ENCODE peak calls at places on chromosomes 12 and 14, in seven cellular contexts. One of them, this sample, is unnamed.

GRCh38 chr14:69859591-69859990 is 19.6 kb upstream of the SMOC1 start:
- DNase-seq in body of pancreas: no peak
- DNase-seq in astrocyte: no peak
- DNase-seq in endodermal cell: no peak
- DNase-seq in PC-3: no peak
- DNase-seq in right atrium auricular region: no peak
- DNase-seq in cardiac muscle cell: no peak
- DNase-seq in this sample: no peak

GRCh38 chr12:28122756-28123155 is 67.5 kb upstream of the CCDC91 start:
- DNase-seq in body of pancreas: no peak
- DNase-seq in endodermal cell: no peak
- DNase-seq in astrocyte: no peak
- DNase-seq in cardiac muscle cell: no peak
- DNase-seq in right atrium auricular region: no peak
- DNase-seq in PC-3: no peak
- DNase-seq in this sample: no peak

GRCh38 chr14:88551094-88551870 is 3.5 kb downstream of the PTPN21 start:
- DNase-seq in endodermal cell: peak
- DNase-seq in right atrium auricular region: peak
- DNase-seq in astrocyte: peak
- DNase-seq in PC-3: peak
- DNase-seq in body of pancreas: peak
- DNase-seq in cardiac muscle cell: peak
- DNase-seq in this sample: peak

GRCh38 chr12:116194935-116195431 is 82.5 kb downstream of the MED13L start:
- DNase-seq in right atrium auricular region: no peak
- DNase-seq in astrocyte: no peak
- DNase-seq in PC-3: no peak
- DNase-seq in cardiac muscle cell: no peak
- DNase-seq in body of pancreas: no peak
- DNase-seq in endodermal cell: peak
- DNase-seq in this sample: no peak

GRCh38 chr14:39219075-39219499 is 14.6 kb upstream of the MIA2 start:
- DNase-seq in astrocyte: peak
- DNase-seq in body of pancreas: no peak
- DNase-seq in PC-3: peak
- DNase-seq in endodermal cell: no peak
- DNase-seq in cardiac muscle cell: peak
- DNase-seq in right atrium auricular region: no peak
- DNase-seq in this sample: peak

GRCh38 chr12:88420460-88420859 is 159.8 kb downstream of the KITLG start:
- DNase-seq in astrocyte: peak
- DNase-seq in PC-3: peak
- DNase-seq in cardiac muscle cell: peak
- DNase-seq in endodermal cell: no peak
- DNase-seq in right atrium auricular region: no peak
- DNase-seq in body of pancreas: no peak
- DNase-seq in this sample: no peak

GRCh38 chr14:23146423-23146910 is 27.4 kb upstream of the CEBPE start:
- DNase-seq in body of pancreas: no peak
- DNase-seq in PC-3: no peak
- DNase-seq in cardiac muscle cell: no peak
- DNase-seq in astrocyte: no peak
- DNase-seq in endodermal cell: peak
- DNase-seq in right atrium auricular region: no peak
- DNase-seq in this sample: no peak

GRCh38 chr14:38931969-38932652 is 170.9 kb downstream of the SEC23A start:
- DNase-seq in body of pancreas: peak
- DNase-seq in PC-3: peak
- DNase-seq in endodermal cell: peak
- DNase-seq in cardiac muscle cell: no peak
- DNase-seq in right atrium auricular region: no peak
- DNase-seq in astrocyte: no peak
- DNase-seq in this sample: no peak

GRCh38 chr14:34678735-34679134 is 35.7 kb downstream of the CFL2 start:
- DNase-seq in cardiac muscle cell: no peak
- DNase-seq in endodermal cell: no peak
- DNase-seq in right atrium auricular region: no peak
- DNase-seq in body of pancreas: no peak
- DNase-seq in PC-3: no peak
- DNase-seq in astrocyte: no peak
- DNase-seq in this sample: no peak

GRCh38 chr14:37263656-37264236 is 66.0 kb downstream of the MIPOL1 start:
- DNase-seq in cardiac muscle cell: peak
- DNase-seq in endodermal cell: no peak
- DNase-seq in right atrium auricular region: no peak
- DNase-seq in body of pancreas: no peak
- DNase-seq in PC-3: no peak
- DNase-seq in astrocyte: no peak
- DNase-seq in this sample: no peak

GRCh38 chr14:67031920-67032774 is 157.1 kb upstream of the GARIN2 start:
- DNase-seq in PC-3: no peak
- DNase-seq in right atrium auricular region: no peak
- DNase-seq in endodermal cell: no peak
- DNase-seq in cardiac muscle cell: no peak
- DNase-seq in body of pancreas: no peak
- DNase-seq in astrocyte: no peak
- DNase-seq in this sample: no peak

GRCh38 chr14:76133103-76133502 is 18.6 kb upstream of the GPATCH2L start:
- DNase-seq in right atrium auricular region: no peak
- DNase-seq in PC-3: peak
- DNase-seq in body of pancreas: no peak
- DNase-seq in cardiac muscle cell: peak
- DNase-seq in astrocyte: no peak
- DNase-seq in endodermal cell: peak
- DNase-seq in this sample: peak

GRCh38 chr12:57452937-57453509 is 2.1 kb upstream of the INHBE start:
- DNase-seq in astrocyte: peak
- DNase-seq in endodermal cell: peak
- DNase-seq in body of pancreas: peak
- DNase-seq in right atrium auricular region: peak
- DNase-seq in PC-3: peak
- DNase-seq in cardiac muscle cell: peak
- DNase-seq in this sample: peak

GRCh38 chr12:117002040-117002832 is 91.5 kb downstream of the FBXW8 start:
- DNase-seq in astrocyte: peak
- DNase-seq in endodermal cell: no peak
- DNase-seq in cardiac muscle cell: peak
- DNase-seq in right atrium auricular region: no peak
- DNase-seq in PC-3: no peak
- DNase-seq in body of pancreas: no peak
- DNase-seq in this sample: no peak

GRCh38 chr12:39157696-39158342 is 252.4 kb upstream of the CPNE8 start:
- DNase-seq in astrocyte: peak
- DNase-seq in right atrium auricular region: no peak
- DNase-seq in PC-3: no peak
- DNase-seq in body of pancreas: peak
- DNase-seq in endodermal cell: no peak
- DNase-seq in cardiac muscle cell: peak
- DNase-seq in this sample: peak

GRCh38 chr12:31845613-31846321 is 113.4 kb upstream of the RESF1 start:
- DNase-seq in astrocyte: no peak
- DNase-seq in PC-3: no peak
- DNase-seq in right atrium auricular region: no peak
- DNase-seq in endodermal cell: no peak
- DNase-seq in body of pancreas: no peak
- DNase-seq in cardiac muscle cell: peak
- DNase-seq in this sample: no peak

GRCh38 chr14:25049127-25049558 is 804 bp downstream of the STXBP6 start:
- DNase-seq in PC-3: no peak
- DNase-seq in cardiac muscle cell: peak
- DNase-seq in endodermal cell: peak
- DNase-seq in body of pancreas: peak
- DNase-seq in astrocyte: peak
- DNase-seq in right atrium auricular region: no peak
- DNase-seq in this sample: no peak
- H3K27ac ChIP-seq in PC-3: no peak
- H3K27ac ChIP-seq in cardiac muscle cell: no peak
- H3K27ac ChIP-seq in endodermal cell: no peak
- H3K27ac ChIP-seq in body of pancreas: peak
- H3K27ac ChIP-seq in astrocyte: no peak
- H3K27ac ChIP-seq in right atrium auricular region: peak
- H3K27ac ChIP-seq in this sample: no peak

DNA sequence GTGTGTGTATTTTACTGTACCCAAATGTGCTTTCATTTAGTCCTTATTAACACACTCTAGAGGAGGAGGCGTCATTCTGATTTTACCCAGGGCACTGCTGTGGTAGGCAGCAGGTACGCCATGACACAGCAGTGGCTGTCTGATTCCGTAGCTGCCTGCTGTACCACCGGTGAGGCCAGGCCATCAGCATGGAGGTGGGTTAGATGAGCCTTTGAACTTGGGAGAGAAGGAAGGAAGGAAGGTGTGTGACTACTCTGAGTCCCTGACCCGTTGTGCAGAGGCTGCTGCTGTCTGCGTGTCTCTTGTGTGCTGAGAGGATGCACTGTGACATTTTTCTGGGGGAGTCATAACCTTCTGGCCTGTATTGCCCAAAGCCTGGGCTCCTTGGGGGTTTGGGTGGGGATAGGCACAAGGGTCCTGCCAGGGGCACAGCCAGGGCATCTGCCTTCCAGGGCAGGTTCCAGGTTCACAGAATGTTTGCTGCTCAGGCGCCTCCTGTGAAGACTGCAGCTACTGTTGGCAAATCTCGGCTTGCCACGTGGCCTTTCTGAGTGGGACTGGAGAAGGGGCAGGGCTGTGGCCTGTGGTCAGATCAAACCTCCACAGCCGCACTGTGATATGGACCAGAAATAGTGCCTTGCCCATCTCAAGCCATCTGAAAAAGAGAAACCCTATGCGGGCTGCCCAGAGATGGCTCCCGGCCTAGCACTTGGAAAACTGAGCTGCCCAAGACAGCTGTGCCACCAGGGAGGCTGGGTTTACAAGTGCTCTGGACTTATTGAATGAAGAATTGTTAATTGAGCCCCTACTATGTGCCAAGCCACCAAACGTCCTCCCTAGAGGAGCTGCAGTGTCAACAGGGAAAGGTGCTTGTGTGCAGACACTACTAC is 47.1 kb downstream of the MLXIP start:
- DNase-seq in astrocyte: no peak
- DNase-seq in cardiac muscle cell: no peak
- DNase-seq in right atrium auricular region: no peak
- DNase-seq in endodermal cell: peak
- DNase-seq in body of pancreas: no peak
- DNase-seq in PC-3: no peak
- DNase-seq in this sample: no peak
- H3K27ac ChIP-seq in astrocyte: no peak
- H3K27ac ChIP-seq in cardiac muscle cell: no peak
- H3K27ac ChIP-seq in right atrium auricular region: no peak
- H3K27ac ChIP-seq in endodermal cell: no peak
- H3K27ac ChIP-seq in body of pancreas: no peak
- H3K27ac ChIP-seq in PC-3: no peak
- H3K27ac ChIP-seq in this sample: no peak

DNA sequence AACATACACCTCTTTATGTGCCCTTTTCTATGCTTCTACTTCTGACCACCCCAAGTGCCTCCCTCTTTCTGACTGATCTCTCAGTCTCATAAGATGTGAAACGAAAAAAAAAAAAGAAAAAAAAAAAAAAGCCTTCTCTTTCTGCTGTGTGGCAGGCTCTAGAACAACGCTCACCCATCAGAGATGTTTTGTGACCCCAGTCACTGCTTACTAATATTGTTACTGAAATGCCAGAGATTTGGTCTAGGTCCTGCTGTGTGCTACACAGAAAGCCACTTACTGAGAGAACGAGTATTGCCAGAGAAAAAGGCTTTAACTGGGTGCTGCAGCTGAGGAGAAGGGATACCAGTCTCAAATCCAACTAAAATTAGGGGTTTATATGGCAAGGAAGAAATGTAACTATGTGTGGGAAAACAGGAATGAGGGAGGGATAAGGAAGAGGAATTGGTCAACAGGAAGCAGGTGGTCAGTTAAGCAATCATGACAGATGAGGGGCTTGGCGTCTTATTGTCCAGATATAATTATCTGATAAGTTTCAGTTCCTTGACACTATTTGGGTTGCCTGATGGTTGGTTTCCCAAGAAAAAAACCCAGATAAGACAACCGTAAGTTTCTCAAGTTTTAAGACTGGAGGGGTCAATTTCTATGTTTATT is 149.0 kb downstream of the NAV3 start:
- DNase-seq in PC-3: no peak
- DNase-seq in endodermal cell: no peak
- DNase-seq in astrocyte: peak
- DNase-seq in right atrium auricular region: no peak
- DNase-seq in cardiac muscle cell: peak
- DNase-seq in body of pancreas: no peak
- DNase-seq in this sample: no peak
- H3K27ac ChIP-seq in PC-3: no peak
- H3K27ac ChIP-seq in endodermal cell: no peak
- H3K27ac ChIP-seq in astrocyte: no peak
- H3K27ac ChIP-seq in right atrium auricular region: no peak
- H3K27ac ChIP-seq in cardiac muscle cell: no peak
- H3K27ac ChIP-seq in body of pancreas: no peak
- H3K27ac ChIP-seq in this sample: no peak

GRCh38 chr12:93729934-93730333 is 52.8 kb downstream of the CRADD start:
- DNase-seq in astrocyte: no peak
- DNase-seq in PC-3: no peak
- DNase-seq in body of pancreas: no peak
- DNase-seq in right atrium auricular region: no peak
- DNase-seq in endodermal cell: no peak
- DNase-seq in cardiac muscle cell: no peak
- DNase-seq in this sample: no peak

GRCh38 chr12:93727195-93727811 is 50.1 kb downstream of the CRADD start:
- DNase-seq in cardiac muscle cell: no peak
- DNase-seq in body of pancreas: no peak
- DNase-seq in PC-3: no peak
- DNase-seq in astrocyte: no peak
- DNase-seq in endodermal cell: no peak
- DNase-seq in right atrium auricular region: no peak
- DNase-seq in this sample: no peak

GRCh38 chr12:93725531-93725930 is 48.4 kb downstream of the CRADD start:
- DNase-seq in right atrium auricular region: no peak
- DNase-seq in body of pancreas: no peak
- DNase-seq in PC-3: no peak
- DNase-seq in astrocyte: no peak
- DNase-seq in cardiac muscle cell: no peak
- DNase-seq in endodermal cell: no peak
- DNase-seq in this sample: no peak

GRCh38 chr12:93723568-93723930 is 46.4 kb downstream of the CRADD start:
- DNase-seq in PC-3: no peak
- DNase-seq in right atrium auricular region: no peak
- DNase-seq in endodermal cell: no peak
- DNase-seq in astrocyte: no peak
- DNase-seq in body of pancreas: no peak
- DNase-seq in cardiac muscle cell: no peak
- DNase-seq in this sample: no peak

DNA sequence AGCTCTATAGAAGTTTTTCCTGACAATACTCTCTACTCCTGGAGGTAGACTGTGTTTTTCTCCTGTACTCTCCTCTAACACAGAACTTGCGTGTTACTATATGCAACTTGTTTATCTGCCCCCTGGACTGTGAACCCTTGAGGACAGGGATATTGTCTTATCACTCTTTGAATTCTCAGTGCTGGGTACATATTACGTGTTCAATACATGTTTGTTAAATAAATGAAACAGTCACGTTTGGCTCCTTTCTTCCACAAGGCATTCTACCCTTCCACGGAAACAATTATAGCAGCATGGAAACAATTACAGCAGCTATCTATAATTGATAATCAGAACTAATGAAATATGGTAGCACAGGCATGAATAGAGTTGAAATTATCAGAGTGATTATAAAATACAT is 50.7 kb downstream of the CRADD start:
- DNase-seq in body of pancreas: no peak
- DNase-seq in endodermal cell: no peak
- DNase-seq in astrocyte: no peak
- DNase-seq in PC-3: no peak
- DNase-seq in right atrium auricular region: no peak
- DNase-seq in cardiac muscle cell: no peak
- DNase-seq in this sample: no peak
- H3K27ac ChIP-seq in body of pancreas: peak
- H3K27ac ChIP-seq in endodermal cell: no peak
- H3K27ac ChIP-seq in astrocyte: no peak
- H3K27ac ChIP-seq in PC-3: no peak
- H3K27ac ChIP-seq in right atrium auricular region: peak
- H3K27ac ChIP-seq in cardiac muscle cell: no peak
- H3K27ac ChIP-seq in this sample: no peak